ENCODE peak calls at places on chromosomes 7 and 10, in eight cellular contexts. One of them, this sample, is unnamed.
A peak's percentile ranks its signal among the peaks of the same experiment; 100 is the strongest.

GRCh38 chr7:152760384-152761115 is 998 bp downstream of the ACTR3B start:
- DNase-seq in lower lobe of right lung: no peak
- DNase-seq in fibroblast of lung: no peak
- DNase-seq in A549: no peak
- DNase-seq in WTC11: no peak
- DNase-seq in HFFc6: peak; percentile 41
- DNase-seq in endothelial cell of umbilical vein: peak; percentile 43
- DNase-seq in body of pancreas: no peak
- DNase-seq in this sample: no peak

GRCh38 chr7:120360918-120361317 is 87.9 kb downstream of the KCND2 start:
- DNase-seq in HFFc6: no peak
- DNase-seq in fibroblast of lung: no peak
- DNase-seq in WTC11: no peak
- DNase-seq in body of pancreas: no peak
- DNase-seq in A549: no peak
- DNase-seq in endothelial cell of umbilical vein: no peak
- DNase-seq in lower lobe of right lung: no peak
- DNase-seq in this sample: no peak

GRCh38 chr10:101643546-101643945 is 51.4 kb downstream of the FBXW4 start:
- DNase-seq in fibroblast of lung: no peak
- DNase-seq in A549: no peak
- DNase-seq in WTC11: no peak
- DNase-seq in HFFc6: no peak
- DNase-seq in body of pancreas: no peak
- DNase-seq in endothelial cell of umbilical vein: no peak
- DNase-seq in lower lobe of right lung: no peak
- DNase-seq in this sample: no peak

GRCh38 chr10:113709221-113709838 is 29.6 kb downstream of the CASP7 start:
- DNase-seq in WTC11: no peak
- DNase-seq in fibroblast of lung: peak; percentile 79
- DNase-seq in lower lobe of right lung: no peak
- DNase-seq in A549: no peak
- DNase-seq in body of pancreas: no peak
- DNase-seq in endothelial cell of umbilical vein: peak; percentile 36
- DNase-seq in HFFc6: peak; percentile 77
- DNase-seq in this sample: no peak

GRCh38 chr10:35463878-35464277 is 127.6 kb downstream of the CCNY start:
- DNase-seq in A549: no peak
- DNase-seq in WTC11: no peak
- DNase-seq in endothelial cell of umbilical vein: no peak
- DNase-seq in fibroblast of lung: no peak
- DNase-seq in HFFc6: no peak
- DNase-seq in body of pancreas: no peak
- DNase-seq in lower lobe of right lung: no peak
- DNase-seq in this sample: no peak

GRCh38 chr7:155763721-155764431 is 48.4 kb downstream of the SHH start:
- DNase-seq in fibroblast of lung: peak; percentile 16
- DNase-seq in WTC11: no peak
- DNase-seq in lower lobe of right lung: no peak
- DNase-seq in body of pancreas: no peak
- DNase-seq in A549: no peak
- DNase-seq in HFFc6: no peak
- DNase-seq in endothelial cell of umbilical vein: peak; percentile 88
- DNase-seq in this sample: no peak

GRCh38 chr10:58653139-58653538 is 140.5 kb downstream of the BICC1 start:
- DNase-seq in body of pancreas: no peak
- DNase-seq in WTC11: no peak
- DNase-seq in A549: no peak
- DNase-seq in fibroblast of lung: peak; percentile 80
- DNase-seq in HFFc6: peak; percentile 30
- DNase-seq in endothelial cell of umbilical vein: no peak
- DNase-seq in lower lobe of right lung: no peak
- DNase-seq in this sample: no peak

GRCh38 chr7:88224596-88225275 is 4.9 kb upstream of the SRI start:
- DNase-seq in lower lobe of right lung: no peak
- DNase-seq in HFFc6: peak; percentile 54
- DNase-seq in body of pancreas: no peak
- DNase-seq in A549: no peak
- DNase-seq in endothelial cell of umbilical vein: no peak
- DNase-seq in fibroblast of lung: peak; percentile 80
- DNase-seq in WTC11: no peak
- DNase-seq in this sample: no peak

GRCh38 chr7:44793919-44794715 is 2.4 kb upstream of the PPIA start:
- DNase-seq in body of pancreas: no peak
- DNase-seq in lower lobe of right lung: no peak
- DNase-seq in endothelial cell of umbilical vein: no peak
- DNase-seq in WTC11: no peak
- DNase-seq in HFFc6: peak; percentile 71
- DNase-seq in fibroblast of lung: peak; percentile 34
- DNase-seq in A549: no peak
- DNase-seq in this sample: no peak

GRCh38 chr7:18081617-18082016 is 54.0 kb upstream of the PRPS1L1 start:
- DNase-seq in fibroblast of lung: no peak
- DNase-seq in WTC11: no peak
- DNase-seq in HFFc6: no peak
- DNase-seq in body of pancreas: no peak
- DNase-seq in lower lobe of right lung: no peak
- DNase-seq in endothelial cell of umbilical vein: no peak
- DNase-seq in A549: no peak
- DNase-seq in this sample: no peak

GRCh38 chr7:42202601-42203000 is 34.4 kb downstream of the GLI3 start:
- DNase-seq in A549: no peak
- DNase-seq in HFFc6: no peak
- DNase-seq in body of pancreas: no peak
- DNase-seq in WTC11: no peak
- DNase-seq in fibroblast of lung: no peak
- DNase-seq in endothelial cell of umbilical vein: no peak
- DNase-seq in lower lobe of right lung: no peak
- DNase-seq in this sample: no peak

GRCh38 chr7:80036107-80036506 is 98.5 kb upstream of the GNAI1 start:
- DNase-seq in HFFc6: no peak
- DNase-seq in A549: no peak
- DNase-seq in WTC11: no peak
- DNase-seq in endothelial cell of umbilical vein: no peak
- DNase-seq in fibroblast of lung: no peak
- DNase-seq in lower lobe of right lung: no peak
- DNase-seq in body of pancreas: no peak
- DNase-seq in this sample: no peak

GRCh38 chr7:83415840-83416239 is 233.1 kb downstream of the SEMA3E start:
- DNase-seq in endothelial cell of umbilical vein: no peak
- DNase-seq in A549: no peak
- DNase-seq in HFFc6: no peak
- DNase-seq in lower lobe of right lung: no peak
- DNase-seq in body of pancreas: no peak
- DNase-seq in WTC11: no peak
- DNase-seq in fibroblast of lung: peak; percentile 55
- DNase-seq in this sample: no peak

GRCh38 chr10:3935141-3935540 is 150.1 kb upstream of the KLF6 start:
- DNase-seq in endothelial cell of umbilical vein: peak; percentile 26
- DNase-seq in A549: no peak
- DNase-seq in WTC11: no peak
- DNase-seq in fibroblast of lung: peak; percentile 95
- DNase-seq in body of pancreas: no peak
- DNase-seq in lower lobe of right lung: no peak
- DNase-seq in HFFc6: peak; percentile 38
- DNase-seq in this sample: no peak

GRCh38 chr7:95927781-95928180 is 155.4 kb downstream of the DYNC1I1 start:
- DNase-seq in WTC11: no peak
- DNase-seq in endothelial cell of umbilical vein: no peak
- DNase-seq in lower lobe of right lung: no peak
- DNase-seq in A549: no peak
- DNase-seq in fibroblast of lung: no peak
- DNase-seq in body of pancreas: no peak
- DNase-seq in HFFc6: no peak
- DNase-seq in this sample: no peak

GRCh38 chr10:43272030-43272429 is 5.2 kb upstream of the RASGEF1A start:
- DNase-seq in WTC11: no peak
- DNase-seq in HFFc6: no peak
- DNase-seq in fibroblast of lung: no peak
- DNase-seq in endothelial cell of umbilical vein: no peak
- DNase-seq in body of pancreas: no peak
- DNase-seq in lower lobe of right lung: no peak
- DNase-seq in A549: no peak
- DNase-seq in this sample: no peak

GRCh38 chr10:132605390-132605789 is 67.8 kb downstream of the INPP5A start:
- DNase-seq in HFFc6: no peak
- DNase-seq in lower lobe of right lung: no peak
- DNase-seq in WTC11: no peak
- DNase-seq in A549: no peak
- DNase-seq in fibroblast of lung: no peak
- DNase-seq in endothelial cell of umbilical vein: no peak
- DNase-seq in body of pancreas: no peak
- DNase-seq in this sample: no peak

GRCh38 chr10:131981429-131982184 is at the start of gene BNIP3:
- DNase-seq in A549: peak; percentile 95
- DNase-seq in body of pancreas: peak; percentile 97
- DNase-seq in endothelial cell of umbilical vein: peak; percentile 97
- DNase-seq in HFFc6: peak; percentile 91
- DNase-seq in lower lobe of right lung: peak; percentile 95
- DNase-seq in WTC11: peak; percentile 89
- DNase-seq in fibroblast of lung: peak; percentile 90
- DNase-seq in this sample: peak; percentile 99

DNA sequence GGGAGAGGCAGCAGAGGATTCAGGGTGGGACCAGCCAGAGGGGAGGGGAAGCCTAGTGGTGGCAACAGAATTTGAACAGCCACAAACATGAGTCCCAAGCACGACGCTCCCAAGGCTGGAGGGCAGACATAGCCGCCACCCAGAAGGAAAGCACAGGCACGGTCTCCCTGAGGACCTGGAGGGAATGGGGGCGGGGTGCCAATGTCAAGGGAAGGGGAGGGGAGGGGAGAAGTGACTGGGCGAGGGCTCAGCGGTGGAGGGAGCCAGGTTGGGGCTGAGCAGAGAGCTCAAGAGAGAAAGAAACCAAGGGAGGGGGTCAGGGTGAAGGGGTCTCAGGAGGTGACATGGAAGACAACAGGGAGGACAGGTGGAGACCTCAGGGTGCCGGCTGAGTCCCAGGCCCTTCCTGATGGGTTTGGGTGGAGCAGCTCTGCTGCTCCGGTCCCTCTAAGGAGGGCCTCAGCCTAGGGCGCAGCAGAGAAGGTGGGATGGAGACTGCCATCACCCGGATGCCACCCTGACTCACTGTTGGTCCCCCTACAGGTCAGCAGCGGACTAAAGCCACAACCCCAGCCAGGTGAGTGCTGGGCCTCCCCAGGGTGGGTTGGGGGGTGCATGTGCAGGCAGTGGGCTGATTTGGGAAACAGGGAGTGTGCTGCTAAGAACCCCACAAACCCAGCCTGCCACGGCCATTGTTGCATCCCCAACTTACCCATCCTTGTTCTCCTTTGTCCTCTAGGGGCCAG is 24.2 kb downstream of the PILRA start:
- DNase-seq in lower lobe of right lung: no peak
- DNase-seq in fibroblast of lung: no peak
- DNase-seq in WTC11: peak; percentile 18
- DNase-seq in endothelial cell of umbilical vein: no peak
- DNase-seq in A549: no peak
- DNase-seq in body of pancreas: no peak
- DNase-seq in HFFc6: no peak
- DNase-seq in this sample: no peak
- TF ChIP-seq CTCF in lower lobe of right lung: no peak
- TF ChIP-seq CTCF in fibroblast of lung: no peak
- TF ChIP-seq CTCF in WTC11: no peak
- TF ChIP-seq CTCF in endothelial cell of umbilical vein: no peak
- TF ChIP-seq CTCF in A549: no peak
- TF ChIP-seq CTCF in body of pancreas: no peak
- TF ChIP-seq CTCF in HFFc6: no peak
- TF ChIP-seq CTCF in this sample: no peak

GRCh38 chr7:117459735-117460134 is 20.1 kb upstream of the CFTR start:
- DNase-seq in WTC11: no peak
- DNase-seq in A549: no peak
- DNase-seq in endothelial cell of umbilical vein: no peak
- DNase-seq in fibroblast of lung: no peak
- DNase-seq in body of pancreas: no peak
- DNase-seq in HFFc6: no peak
- DNase-seq in lower lobe of right lung: no peak
- DNase-seq in this sample: no peak

GRCh38 chr7:117458977-117459583 is 20.7 kb upstream of the CFTR start:
- DNase-seq in A549: no peak
- DNase-seq in fibroblast of lung: peak; percentile 20
- DNase-seq in body of pancreas: no peak
- DNase-seq in endothelial cell of umbilical vein: peak; percentile 26
- DNase-seq in HFFc6: peak; percentile 3
- DNase-seq in WTC11: no peak
- DNase-seq in lower lobe of right lung: no peak
- DNase-seq in this sample: no peak
- TF ChIP-seq CTCF in A549: peak; percentile 74
- TF ChIP-seq CTCF in fibroblast of lung: peak; percentile 54
- TF ChIP-seq CTCF in body of pancreas: peak; percentile 60
- TF ChIP-seq CTCF in endothelial cell of umbilical vein: peak; percentile 42
- TF ChIP-seq CTCF in HFFc6: peak; percentile 84
- TF ChIP-seq CTCF in WTC11: peak; percentile 32
- TF ChIP-seq CTCF in lower lobe of right lung: peak; percentile 51
- TF ChIP-seq CTCF in this sample: peak; percentile 71

DNA sequence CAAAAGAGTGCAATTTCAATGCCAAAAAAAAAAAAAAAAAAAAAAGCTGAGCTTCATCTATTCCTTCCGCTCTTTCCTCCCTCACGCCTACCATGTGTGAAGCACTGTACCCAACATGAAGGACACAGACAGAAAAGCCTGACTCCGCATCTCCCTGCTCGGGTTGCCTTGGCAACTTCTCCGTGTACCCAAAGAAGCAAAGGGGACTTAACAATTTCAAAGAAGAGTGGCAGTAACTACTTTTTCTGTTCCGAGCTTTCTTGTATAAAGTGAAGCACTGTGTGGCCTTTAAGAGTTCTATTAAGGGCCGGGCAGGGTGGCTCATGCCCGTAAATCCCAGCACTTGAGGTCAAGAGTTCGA is 177.7 kb downstream of the PRKCQ start:
- DNase-seq in HFFc6: no peak
- DNase-seq in endothelial cell of umbilical vein: no peak
- DNase-seq in lower lobe of right lung: no peak
- DNase-seq in A549: no peak
- DNase-seq in body of pancreas: no peak
- DNase-seq in fibroblast of lung: no peak
- DNase-seq in WTC11: no peak
- DNase-seq in this sample: no peak
- TF ChIP-seq CTCF in HFFc6: no peak
- TF ChIP-seq CTCF in endothelial cell of umbilical vein: no peak
- TF ChIP-seq CTCF in lower lobe of right lung: no peak
- TF ChIP-seq CTCF in A549: no peak
- TF ChIP-seq CTCF in body of pancreas: no peak
- TF ChIP-seq CTCF in fibroblast of lung: no peak
- TF ChIP-seq CTCF in WTC11: no peak
- TF ChIP-seq CTCF in this sample: no peak

DNA sequence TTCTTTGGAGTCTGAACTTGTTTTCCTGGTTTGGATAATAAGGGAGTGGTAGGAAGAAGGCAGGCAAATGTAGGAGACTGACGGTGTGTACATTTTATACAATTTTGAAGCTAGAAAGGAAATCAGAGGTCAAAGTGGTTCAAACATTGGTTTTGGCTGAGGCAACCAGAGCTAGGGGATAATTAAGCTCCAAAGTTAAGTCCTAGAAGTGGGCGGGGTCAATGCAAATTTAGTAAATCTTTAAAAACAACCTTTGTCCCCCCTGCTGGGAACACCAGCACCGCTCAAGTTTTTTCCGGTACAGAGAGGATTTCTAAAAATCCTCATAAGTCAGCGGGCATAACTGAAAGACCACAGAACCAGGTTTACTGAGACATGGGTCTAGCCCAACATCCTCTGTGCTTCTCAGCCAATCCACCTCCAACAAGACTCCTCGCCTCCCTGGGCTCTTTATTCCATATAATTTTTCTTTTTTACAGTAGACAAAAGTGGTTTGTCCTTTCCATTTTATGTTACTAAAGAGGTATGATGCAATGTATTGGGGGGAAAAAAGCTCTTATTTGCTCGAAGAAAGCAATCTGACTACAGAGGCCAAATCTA is 1.7 kb downstream of the GLUD1 start:
- DNase-seq in body of pancreas: peak; percentile 24
- DNase-seq in fibroblast of lung: peak; percentile 35
- DNase-seq in endothelial cell of umbilical vein: peak; percentile 46
- DNase-seq in WTC11: peak; percentile 61
- DNase-seq in lower lobe of right lung: no peak
- DNase-seq in HFFc6: peak; percentile 41
- DNase-seq in A549: no peak
- DNase-seq in this sample: no peak
- TF ChIP-seq CTCF in body of pancreas: no peak
- TF ChIP-seq CTCF in fibroblast of lung: no peak
- TF ChIP-seq CTCF in endothelial cell of umbilical vein: no peak
- TF ChIP-seq CTCF in WTC11: no peak
- TF ChIP-seq CTCF in lower lobe of right lung: no peak
- TF ChIP-seq CTCF in HFFc6: no peak
- TF ChIP-seq CTCF in A549: no peak
- TF ChIP-seq CTCF in this sample: no peak

This sample was measured in nephron progenitor cell.